ENCODE peak calls at places on chromosomes 7 and 10, in eight cellular contexts. P, R, O, M, W, I, Y and A are unnamed samples.

GRCh38 chr7:120947980-120948379 is 2.6 kb upstream of the ING3 start:
- DNase-seq in P (no peak), R (no peak), O (no peak), M (no peak), W (no peak), I (no peak), Y (no peak), A (no peak)

GRCh38 chr10:71053169-71053895 is 159.0 kb upstream of the UNC5B start:
- DNase-seq in P (no peak), R (no peak), O (no peak), M (no peak), W (no peak), I (no peak), Y (no peak), A (no peak)

GRCh38 chr7:155643804-155644177 is 670 bp upstream of the RBM33 start:
- DNase-seq in P (no peak), R (no peak), O (no peak), M (no peak), W (no peak), I (no peak), Y (no peak), A (no peak)

GRCh38 chr7:67019562-67020390 is 23.1 kb downstream of the TYW1 start:
- DNase-seq in P (peak; percentile 95), R (no peak), O (no peak), M (no peak), W (no peak), I (no peak), Y (peak; percentile 74), A (no peak)

GRCh38 chr7:100684534-100685042 is 9.5 kb downstream of the GIGYF1 start:
- DNase-seq in P (no peak), R (no peak), O (no peak), M (no peak), W (no peak), I (peak; percentile 23), Y (no peak), A (no peak)

GRCh38 chr10:118993214-118993613 is 36.3 kb upstream of the NANOS1 start:
- DNase-seq in P (no peak), R (no peak), O (no peak), M (no peak), W (no peak), I (no peak), Y (no peak), A (no peak)

GRCh38 chr10:60717852-60718251 is 60.4 kb upstream of the CDK1 start:
- DNase-seq in P (no peak), R (no peak), O (no peak), M (no peak), W (no peak), I (no peak), Y (peak; percentile 38), A (no peak)

GRCh38 chr10:46329690-46330016 is 42.9 kb downstream of the ANTXRL start:
- DNase-seq in P (no peak), R (no peak), O (no peak), M (no peak), W (no peak), I (no peak), Y (no peak), A (no peak)

GRCh38 chr10:546971-547590 is 142.4 kb downstream of the DIP2C start:
- DNase-seq in P (no peak), R (peak; percentile 28), O (no peak), M (peak; percentile 54), W (no peak), I (no peak), Y (no peak), A (no peak)

GRCh38 chr10:96341219-96342182 is 17.3 kb downstream of the OPALIN start:
- DNase-seq in P (no peak), R (no peak), O (no peak), M (no peak), W (no peak), I (no peak), Y (no peak), A (no peak)

GRCh38 chr7:34750636-34751035 is 92.6 kb downstream of the NPSR1 start:
- DNase-seq in P (no peak), R (no peak), O (no peak), M (no peak), W (no peak), I (no peak), Y (no peak), A (no peak)

GRCh38 chr7:100079024-100079560 is 2.4 kb downstream of the ZNF3 start:
- DNase-seq in P (no peak), R (no peak), O (no peak), M (no peak), W (peak; percentile 84), I (no peak), Y (no peak), A (no peak)

GRCh38 chr7:100465702-100466311 is 1.7 kb upstream of the SPACDR start:
- DNase-seq in P (no peak), R (peak; percentile 31), O (no peak), M (peak; percentile 91), W (peak; percentile 99), I (peak; percentile 61), Y (peak; percentile 81), A (no peak)

GRCh38 chr7:65216469-65216868 is 157.2 kb upstream of the ZNF92 start:
- DNase-seq in P (peak; percentile 64), R (peak; percentile 48), O (peak; percentile 59), M (no peak), W (no peak), I (peak; percentile 39), Y (peak; percentile 60), A (no peak)

GRCh38 chr7:26792573-26792972 is 71.8 kb downstream of the SKAP2 start:
- DNase-seq in P (no peak), R (no peak), O (no peak), M (no peak), W (no peak), I (no peak), Y (no peak), A (no peak)

GRCh38 chr10:94496010-94496409 is 49.6 kb upstream of the HELLS start:
- DNase-seq in P (no peak), R (no peak), O (no peak), M (no peak), W (no peak), I (peak; percentile 27), Y (no peak), A (no peak)

GRCh38 chr10:55400075-55400474 is 599.0 kb upstream of the PCDH15 start:
- DNase-seq in P (no peak), R (no peak), O (no peak), M (no peak), W (no peak), I (no peak), Y (peak; percentile 28), A (no peak)

GRCh38 chr10:21172774-21173432 is 275.8 kb upstream of the NEBL start:
- DNase-seq in P (no peak), R (no peak), O (no peak), M (peak; percentile 72), W (no peak), I (peak; percentile 36), Y (no peak), A (no peak)

GRCh38 chr10:31134303-31134928 is 102.8 kb upstream of the ZNF438 start:
- DNase-seq in P (peak; percentile 26), R (peak; percentile 61), O (no peak), M (no peak), W (peak; percentile 62), I (peak; percentile 32), Y (peak; percentile 88), A (peak; percentile 40)